ENCODE peak calls at places on chromosomes 12 and 14, in five cellular contexts. One of them, this sample, is unnamed.

GRCh38 chr14:102510616-102511520 is 1.3 kb upstream of the ANKRD9 start:
- DNase-seq in MM.1S: no peak
- DNase-seq in PC-3: peak
- DNase-seq in IMR-90: no peak
- DNase-seq in fibroblast of lung: no peak
- DNase-seq in this sample: peak

GRCh38 chr12:989751-990278 is 1.2 kb upstream of the ERC1 start:
- DNase-seq in MM.1S: no peak
- DNase-seq in PC-3: peak
- DNase-seq in IMR-90: peak
- DNase-seq in fibroblast of lung: peak
- DNase-seq in this sample: peak

GRCh38 chr14:71166434-71166833 is 259.2 kb downstream of the PCNX1 start:
- DNase-seq in MM.1S: no peak
- DNase-seq in PC-3: peak
- DNase-seq in IMR-90: peak
- DNase-seq in fibroblast of lung: peak
- DNase-seq in this sample: peak

GRCh38 chr12:46217686-46218508 is 50.9 kb downstream of the SLC38A1 start:
- DNase-seq in MM.1S: peak
- DNase-seq in PC-3: no peak
- DNase-seq in IMR-90: no peak
- DNase-seq in fibroblast of lung: no peak
- DNase-seq in this sample: no peak

GRCh38 chr14:28762290-28762948 is 4.2 kb upstream of the FOXG1 start:
- DNase-seq in MM.1S: no peak
- DNase-seq in PC-3: no peak
- DNase-seq in IMR-90: no peak
- DNase-seq in fibroblast of lung: no peak
- DNase-seq in this sample: no peak

GRCh38 chr12:56346663-56347062 is 8.0 kb downstream of the IL23A start:
- DNase-seq in MM.1S: no peak
- DNase-seq in PC-3: no peak
- DNase-seq in IMR-90: no peak
- DNase-seq in fibroblast of lung: no peak
- DNase-seq in this sample: no peak

GRCh38 chr12:47819902-47820630 is at the start of gene HDAC7:
- DNase-seq in MM.1S: peak
- DNase-seq in PC-3: peak
- DNase-seq in IMR-90: peak
- DNase-seq in fibroblast of lung: peak
- DNase-seq in this sample: peak

GRCh38 chr14:38079268-38079667 is 128.4 kb upstream of the SSTR1 start:
- DNase-seq in MM.1S: no peak
- DNase-seq in PC-3: peak
- DNase-seq in IMR-90: peak
- DNase-seq in fibroblast of lung: no peak
- DNase-seq in this sample: no peak

GRCh38 chr12:52603314-52603713 is 2.1 kb upstream of the KRT72 start:
- DNase-seq in MM.1S: no peak
- DNase-seq in PC-3: peak
- DNase-seq in IMR-90: no peak
- DNase-seq in fibroblast of lung: no peak
- DNase-seq in this sample: no peak

GRCh38 chr14:55116246-55117030 is 12.6 kb upstream of the LGALS3 start:
- DNase-seq in MM.1S: no peak
- DNase-seq in PC-3: no peak
- DNase-seq in IMR-90: no peak
- DNase-seq in fibroblast of lung: no peak
- DNase-seq in this sample: no peak

GRCh38 chr12:22275847-22276246 is 58.7 kb downstream of the ST8SIA1 start:
- DNase-seq in MM.1S: no peak
- DNase-seq in PC-3: peak
- DNase-seq in IMR-90: peak
- DNase-seq in fibroblast of lung: peak
- DNase-seq in this sample: peak

GRCh38 chr12:52231305-52232232 is 1.5 kb upstream of the KRT7 start:
- DNase-seq in MM.1S: no peak
- DNase-seq in PC-3: peak
- DNase-seq in IMR-90: no peak
- DNase-seq in fibroblast of lung: no peak
- DNase-seq in this sample: peak

GRCh38 chr12:95804296-95804695 is 13.7 kb upstream of the NTN4 start:
- DNase-seq in MM.1S: no peak
- DNase-seq in PC-3: no peak
- DNase-seq in IMR-90: no peak
- DNase-seq in fibroblast of lung: no peak
- DNase-seq in this sample: no peak

GRCh38 chr12:75550401-75550851 is 39.0 kb upstream of the KRR1 start:
- DNase-seq in MM.1S: no peak
- DNase-seq in PC-3: no peak
- DNase-seq in IMR-90: peak
- DNase-seq in fibroblast of lung: peak
- DNase-seq in this sample: no peak

GRCh38 chr14:96584199-96584906 is 82.2 kb downstream of the PAPOLA start:
- DNase-seq in MM.1S: peak
- DNase-seq in PC-3: peak
- DNase-seq in IMR-90: no peak
- DNase-seq in fibroblast of lung: peak
- DNase-seq in this sample: peak

GRCh38 chr12:113961921-113962710 is 4.0 kb downstream of the RBM19 start:
- DNase-seq in MM.1S: no peak
- DNase-seq in PC-3: peak
- DNase-seq in IMR-90: peak
- DNase-seq in fibroblast of lung: peak
- DNase-seq in this sample: peak
- H2AFZ ChIP-seq in MM.1S: no peak
- H2AFZ ChIP-seq in PC-3: no peak
- H2AFZ ChIP-seq in IMR-90: no peak
- H2AFZ ChIP-seq in fibroblast of lung: no peak
- H2AFZ ChIP-seq in this sample: no peak

GRCh38 chr12:27970391-27970980 is 2.0 kb downstream of the PTHLH start:
- DNase-seq in MM.1S: no peak
- DNase-seq in PC-3: peak
- DNase-seq in IMR-90: peak
- DNase-seq in fibroblast of lung: peak
- DNase-seq in this sample: peak
- H3K4me3 ChIP-seq in MM.1S: no peak
- H3K4me3 ChIP-seq in PC-3: peak
- H3K4me3 ChIP-seq in IMR-90: peak
- H3K4me3 ChIP-seq in fibroblast of lung: peak
- H3K4me3 ChIP-seq in this sample: peak

GRCh38 chr12:93467351-93468007 is at the start of gene MRPL42:
- DNase-seq in MM.1S: peak
- DNase-seq in PC-3: peak
- DNase-seq in IMR-90: peak
- DNase-seq in fibroblast of lung: peak
- DNase-seq in this sample: peak
- TF ChIP-seq CTCF in MM.1S: peak
- TF ChIP-seq CTCF in PC-3: peak
- TF ChIP-seq CTCF in IMR-90: peak
- TF ChIP-seq CTCF in fibroblast of lung: peak
- TF ChIP-seq CTCF in this sample: peak

GRCh38 chr14:61618448-61618847 is 76.9 kb upstream of the HIF1A start:
- DNase-seq in MM.1S: no peak
- DNase-seq in PC-3: no peak
- DNase-seq in IMR-90: no peak
- DNase-seq in fibroblast of lung: no peak
- DNase-seq in this sample: no peak

GRCh38 chr14:61619494-61619893 is 75.8 kb upstream of the HIF1A start:
- DNase-seq in MM.1S: no peak
- DNase-seq in PC-3: no peak
- DNase-seq in IMR-90: no peak
- DNase-seq in fibroblast of lung: no peak
- DNase-seq in this sample: no peak

GRCh38 chr14:61621444-61621843 is 73.9 kb upstream of the HIF1A start:
- DNase-seq in MM.1S: no peak
- DNase-seq in PC-3: no peak
- DNase-seq in IMR-90: no peak
- DNase-seq in fibroblast of lung: no peak
- DNase-seq in this sample: no peak

GRCh38 chr14:61623927-61624326 is 71.4 kb upstream of the HIF1A start:
- DNase-seq in MM.1S: no peak
- DNase-seq in PC-3: no peak
- DNase-seq in IMR-90: peak
- DNase-seq in fibroblast of lung: no peak
- DNase-seq in this sample: no peak

GRCh38 chr14:61620130-61620946 is 75.0 kb upstream of the HIF1A start:
- DNase-seq in MM.1S: no peak
- DNase-seq in PC-3: peak
- DNase-seq in IMR-90: peak
- DNase-seq in fibroblast of lung: peak
- DNase-seq in this sample: peak
- H2AFZ ChIP-seq in MM.1S: no peak
- H2AFZ ChIP-seq in PC-3: no peak
- H2AFZ ChIP-seq in IMR-90: no peak
- H2AFZ ChIP-seq in fibroblast of lung: no peak
- H2AFZ ChIP-seq in this sample: no peak

GRCh38 chr14:63713058-63713457 is 14.8 kb downstream of the SGPP1 start:
- DNase-seq in MM.1S: no peak
- DNase-seq in PC-3: peak
- DNase-seq in IMR-90: no peak
- DNase-seq in fibroblast of lung: peak
- DNase-seq in this sample: no peak
- H3K4me3 ChIP-seq in MM.1S: no peak
- H3K4me3 ChIP-seq in PC-3: no peak
- H3K4me3 ChIP-seq in IMR-90: no peak
- H3K4me3 ChIP-seq in fibroblast of lung: no peak
- H3K4me3 ChIP-seq in this sample: no peak

GRCh38 chr14:104798300-104799238 is 2.3 kb upstream of the ZBTB42 start:
- DNase-seq in MM.1S: no peak
- DNase-seq in PC-3: no peak
- DNase-seq in IMR-90: no peak
- DNase-seq in fibroblast of lung: no peak
- DNase-seq in this sample: peak

GRCh38 chr14:104800600-104801283 is at the start of gene ZBTB42:
- DNase-seq in MM.1S: peak
- DNase-seq in PC-3: peak
- DNase-seq in IMR-90: peak
- DNase-seq in fibroblast of lung: peak
- DNase-seq in this sample: peak

GRCh38 chr14:104799239-104799599 is 1.7 kb upstream of the ZBTB42 start:
- DNase-seq in MM.1S: no peak
- DNase-seq in PC-3: peak
- DNase-seq in IMR-90: no peak
- DNase-seq in fibroblast of lung: no peak
- DNase-seq in this sample: peak

GRCh38 chr14:104801284-104802119 is 601 bp downstream of the ZBTB42 start:
- DNase-seq in MM.1S: no peak
- DNase-seq in PC-3: peak
- DNase-seq in IMR-90: no peak
- DNase-seq in fibroblast of lung: no peak
- DNase-seq in this sample: peak

DNA sequence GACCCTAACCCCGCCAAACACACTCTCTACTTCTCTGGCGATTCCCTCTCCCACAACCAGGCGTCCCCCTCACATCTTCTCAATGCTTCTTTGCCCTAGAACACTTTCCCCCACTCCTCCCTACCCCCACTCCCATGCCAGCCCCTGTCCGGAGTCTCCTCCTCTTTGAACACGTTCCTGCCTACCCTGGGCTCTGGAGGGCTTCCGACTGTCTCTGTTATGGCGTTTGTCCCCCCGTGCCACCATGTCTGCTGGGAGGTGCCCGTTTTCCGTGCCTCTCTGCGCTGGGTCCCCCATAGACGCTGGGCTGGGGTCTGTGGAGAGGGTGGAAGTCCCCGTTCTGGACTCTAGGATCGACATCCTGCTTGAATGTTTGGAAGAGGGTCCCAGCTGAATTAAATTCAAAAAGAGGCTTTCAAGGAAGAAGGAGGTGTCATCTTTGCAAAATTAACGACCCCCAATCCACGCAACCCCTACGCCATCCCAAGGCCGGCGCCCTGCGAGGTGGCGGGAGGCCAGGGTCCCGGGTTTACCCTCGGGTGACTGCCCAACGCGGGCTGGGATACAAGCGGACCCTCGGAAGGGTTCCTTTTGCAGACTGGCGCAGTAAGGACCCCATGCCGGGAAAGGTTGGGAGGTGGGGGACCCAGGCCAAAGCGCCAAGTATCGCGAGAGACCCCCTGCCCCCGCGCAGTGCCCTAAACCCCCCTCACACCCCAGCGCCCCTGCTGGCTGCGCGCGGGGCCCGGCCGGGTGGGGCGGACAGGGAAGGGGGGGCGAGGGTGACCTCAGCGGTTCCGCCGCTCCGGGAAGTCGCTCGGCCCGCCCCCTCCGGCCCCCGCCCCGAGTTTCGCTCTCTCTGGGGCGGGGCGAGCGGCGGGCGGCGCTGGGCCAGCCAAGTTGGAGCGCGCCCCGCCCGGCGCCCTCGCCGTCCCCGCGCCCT is 973 bp upstream of the ZBTB42 start:
- DNase-seq in MM.1S: peak
- DNase-seq in PC-3: peak
- DNase-seq in IMR-90: peak
- DNase-seq in fibroblast of lung: peak
- DNase-seq in this sample: peak
- TF ChIP-seq CTCF in MM.1S: peak
- TF ChIP-seq CTCF in PC-3: peak
- TF ChIP-seq CTCF in IMR-90: peak
- TF ChIP-seq CTCF in fibroblast of lung: peak
- TF ChIP-seq CTCF in this sample: no peak

DNA sequence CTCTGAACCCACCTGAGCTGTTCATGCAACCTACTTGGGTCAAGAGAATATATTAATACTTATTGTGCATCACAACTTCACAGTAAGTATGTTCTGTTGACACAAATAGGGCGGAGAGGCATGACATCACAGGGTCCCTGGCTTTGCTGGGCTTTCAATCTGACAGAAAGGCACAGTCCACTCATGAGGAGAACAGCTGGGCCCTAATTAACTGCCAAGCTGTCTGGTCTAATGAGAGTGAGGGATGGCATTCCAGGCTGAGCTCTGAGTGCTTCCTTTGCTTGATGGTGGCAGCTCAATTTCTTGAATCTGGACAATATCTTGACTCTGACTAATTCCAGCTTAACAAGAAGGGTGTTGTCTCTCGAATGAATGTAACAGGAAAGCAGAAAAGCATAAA is 1.9 kb downstream of the EFCAB11 start:
- DNase-seq in MM.1S: no peak
- DNase-seq in PC-3: no peak
- DNase-seq in IMR-90: no peak
- DNase-seq in fibroblast of lung: no peak
- DNase-seq in this sample: no peak
- H2AFZ ChIP-seq in MM.1S: no peak
- H2AFZ ChIP-seq in PC-3: no peak
- H2AFZ ChIP-seq in IMR-90: no peak
- H2AFZ ChIP-seq in fibroblast of lung: no peak
- H2AFZ ChIP-seq in this sample: no peak